ENCODE peak calls at places on chromosomes 5 and 9, in four cellular contexts. One of them, this sample, is unnamed.
A peak's percentile ranks its signal among the peaks of the same experiment; 100 is the strongest.

GRCh38 chr9:114406441-114406840 is 18.7 kb upstream of the AKNA start:
- DNase-seq in breast epithelium: no peak
- DNase-seq in transverse colon: no peak
- DNase-seq in right lobe of liver: no peak
- DNase-seq in this sample: no peak

GRCh38 chr5:81579525-81579924 is 171.4 kb downstream of the SSBP2 start:
- DNase-seq in transverse colon: no peak
- DNase-seq in breast epithelium: no peak
- DNase-seq in right lobe of liver: no peak
- DNase-seq in this sample: no peak

GRCh38 chr5:72842816-72843215 is 26.4 kb downstream of the TNPO1 start:
- DNase-seq in breast epithelium: no peak
- DNase-seq in right lobe of liver: no peak
- DNase-seq in transverse colon: peak; percentile 11
- DNase-seq in this sample: no peak

GRCh38 chr9:7009065-7009464 is 251.3 kb downstream of the KDM4C start:
- DNase-seq in transverse colon: no peak
- DNase-seq in breast epithelium: no peak
- DNase-seq in right lobe of liver: no peak
- DNase-seq in this sample: no peak

GRCh38 chr9:20303066-20303465 is 319.2 kb downstream of the MLLT3 start:
- DNase-seq in breast epithelium: no peak
- DNase-seq in right lobe of liver: no peak
- DNase-seq in transverse colon: no peak
- DNase-seq in this sample: no peak

GRCh38 chr5:102625940-102626339 is 127.1 kb upstream of the SLCO6A1 start:
- DNase-seq in right lobe of liver: no peak
- DNase-seq in breast epithelium: no peak
- DNase-seq in transverse colon: no peak
- DNase-seq in this sample: no peak

GRCh38 chr5:76807296-76807695 is 11.5 kb upstream of the F2RL1 start:
- DNase-seq in transverse colon: no peak
- DNase-seq in right lobe of liver: no peak
- DNase-seq in breast epithelium: no peak
- DNase-seq in this sample: no peak

GRCh38 chr5:34043099-34043876 is at the start of gene C1QTNF3:
- DNase-seq in right lobe of liver: no peak
- DNase-seq in breast epithelium: no peak
- DNase-seq in transverse colon: no peak
- DNase-seq in this sample: no peak

GRCh38 chr5:81393430-81393782 is 528 bp downstream of the ACOT12 start:
- DNase-seq in transverse colon: no peak
- DNase-seq in breast epithelium: no peak
- DNase-seq in right lobe of liver: no peak
- DNase-seq in this sample: no peak

GRCh38 chr5:43042176-43042625 is 2.1 kb upstream of the ANXA2R start:
- DNase-seq in breast epithelium: no peak
- DNase-seq in transverse colon: peak; percentile 79
- DNase-seq in right lobe of liver: peak; percentile 75
- DNase-seq in this sample: peak; percentile 52

GRCh38 chr5:39775458-39776365 is 350.9 kb upstream of the DAB2 start:
- DNase-seq in transverse colon: no peak
- DNase-seq in right lobe of liver: no peak
- DNase-seq in breast epithelium: no peak
- DNase-seq in this sample: no peak

GRCh38 chr9:105864248-105864898 is 170.0 kb downstream of the TMEM38B start:
- DNase-seq in breast epithelium: no peak
- DNase-seq in right lobe of liver: no peak
- DNase-seq in transverse colon: no peak
- DNase-seq in this sample: no peak

GRCh38 chr5:166772770-166773169 is 1518.7 kb upstream of the WWC1 start:
- DNase-seq in transverse colon: no peak
- DNase-seq in breast epithelium: no peak
- DNase-seq in right lobe of liver: no peak
- DNase-seq in this sample: no peak

GRCh38 chr5:39217365-39218281 is 1.7 kb downstream of the FYB1 start:
- DNase-seq in transverse colon: peak; percentile 79
- DNase-seq in breast epithelium: peak; percentile 37
- DNase-seq in right lobe of liver: peak; percentile 75
- DNase-seq in this sample: peak; percentile 75

GRCh38 chr5:137264573-137264972 is 234.6 kb downstream of the SPOCK1 start:
- DNase-seq in breast epithelium: no peak
- DNase-seq in transverse colon: no peak
- DNase-seq in right lobe of liver: no peak
- DNase-seq in this sample: no peak

GRCh38 chr5:79613571-79613970 is 1.3 kb downstream of the TENT2 start:
- DNase-seq in breast epithelium: no peak
- DNase-seq in right lobe of liver: no peak
- DNase-seq in transverse colon: no peak
- DNase-seq in this sample: no peak

GRCh38 chr9:89786650-89787049 is 181.8 kb downstream of the GADD45G start:
- DNase-seq in transverse colon: peak; percentile 39
- DNase-seq in breast epithelium: no peak
- DNase-seq in right lobe of liver: no peak
- DNase-seq in this sample: peak; percentile 44

GRCh38 chr5:11048760-11049159 is 287.7 kb upstream of the DAP start:
- DNase-seq in transverse colon: no peak
- DNase-seq in breast epithelium: no peak
- DNase-seq in right lobe of liver: no peak
- DNase-seq in this sample: no peak

GRCh38 chr5:56077796-56078233 is 83.1 kb upstream of the IL6ST start:
- DNase-seq in breast epithelium: no peak
- DNase-seq in transverse colon: no peak
- DNase-seq in right lobe of liver: no peak
- DNase-seq in this sample: no peak

GRCh38 chr9:7186175-7186574 is 428.4 kb downstream of the KDM4C start:
- DNase-seq in right lobe of liver: no peak
- DNase-seq in breast epithelium: no peak
- DNase-seq in transverse colon: no peak
- DNase-seq in this sample: no peak

GRCh38 chr9:129126789-129127618 is 15.8 kb downstream of the PTPA start:
- DNase-seq in breast epithelium: no peak
- DNase-seq in right lobe of liver: no peak
- DNase-seq in transverse colon: no peak
- DNase-seq in this sample: no peak

GRCh38 chr5:42703238-42703637 is 53.4 kb upstream of the CCDC152 start:
- DNase-seq in right lobe of liver: no peak
- DNase-seq in breast epithelium: no peak
- DNase-seq in transverse colon: no peak
- DNase-seq in this sample: no peak

GRCh38 chr9:96420468-96421219 is 2.5 kb upstream of the ZNF367 start:
- DNase-seq in transverse colon: peak; percentile 25
- DNase-seq in right lobe of liver: peak; percentile 73
- DNase-seq in breast epithelium: peak; percentile 78
- DNase-seq in this sample: no peak
- TF ChIP-seq POLR2A in transverse colon: no peak
- TF ChIP-seq POLR2A in right lobe of liver: no peak
- TF ChIP-seq POLR2A in breast epithelium: no peak
- TF ChIP-seq POLR2A in this sample: no peak

DNA sequence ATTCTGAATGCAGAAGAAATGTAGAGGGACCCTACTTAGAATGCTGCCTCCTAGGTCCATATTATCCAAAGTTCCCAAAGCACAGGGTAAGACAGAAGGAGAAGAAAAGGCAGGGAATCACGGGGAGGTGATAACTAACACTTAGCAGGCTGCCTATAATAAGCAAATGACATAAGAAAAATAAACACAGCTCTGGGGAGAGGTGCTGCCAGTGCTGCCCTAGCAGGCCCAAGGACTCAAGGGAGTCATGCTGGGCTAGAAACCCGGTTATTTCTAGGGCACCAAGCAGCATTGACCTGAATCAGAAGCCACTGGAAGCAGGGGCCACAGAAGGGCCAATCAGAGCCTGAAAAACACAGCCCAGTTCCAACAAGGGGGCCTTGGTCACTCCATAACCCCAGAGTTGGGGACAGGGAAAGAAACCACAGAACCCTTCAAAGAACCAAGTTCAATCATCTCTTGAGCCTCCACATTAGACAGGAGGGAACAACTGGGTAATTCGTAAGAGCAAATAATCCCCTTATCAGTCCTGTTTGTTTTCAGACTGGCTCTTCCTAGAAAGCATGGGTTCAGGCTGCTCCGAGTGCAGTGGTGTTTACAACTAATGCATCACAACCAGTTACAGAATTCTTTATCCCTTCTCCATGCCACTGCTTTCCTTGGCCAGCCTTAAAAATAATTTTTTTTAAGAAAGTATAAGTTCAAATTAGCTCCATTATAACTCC is 24.0 kb downstream of the NRG2 start:
- DNase-seq in right lobe of liver: no peak
- DNase-seq in breast epithelium: no peak
- DNase-seq in transverse colon: no peak
- DNase-seq in this sample: no peak
- TF ChIP-seq CTCF in right lobe of liver: no peak
- TF ChIP-seq CTCF in breast epithelium: no peak
- TF ChIP-seq CTCF in transverse colon: no peak
- TF ChIP-seq CTCF in this sample: no peak

DNA sequence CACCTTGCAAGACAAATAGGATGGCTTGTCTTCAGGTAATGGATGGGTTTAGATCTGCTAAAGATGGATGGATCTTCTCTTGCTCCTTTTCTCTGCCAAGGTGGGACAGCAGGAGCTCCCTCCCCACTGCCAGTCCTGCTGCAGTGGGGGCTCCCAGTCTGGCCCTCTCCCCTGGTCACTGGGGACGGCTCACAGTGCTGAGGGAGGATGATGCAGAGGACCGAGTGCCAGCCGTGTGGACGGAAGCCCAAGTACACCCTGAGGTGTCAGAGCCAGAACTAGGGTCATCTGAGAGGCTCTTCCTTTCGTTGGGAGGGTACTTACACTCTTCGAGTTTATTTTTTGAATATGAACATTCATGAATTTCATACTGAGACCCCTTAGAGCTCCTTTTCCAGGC is 5.7 kb downstream of the CCDC69 start:
- DNase-seq in transverse colon: no peak
- DNase-seq in right lobe of liver: no peak
- DNase-seq in breast epithelium: no peak
- DNase-seq in this sample: no peak
- TF ChIP-seq POLR2A in transverse colon: no peak
- TF ChIP-seq POLR2A in right lobe of liver: no peak
- TF ChIP-seq POLR2A in breast epithelium: no peak
- TF ChIP-seq POLR2A in this sample: no peak

DNA sequence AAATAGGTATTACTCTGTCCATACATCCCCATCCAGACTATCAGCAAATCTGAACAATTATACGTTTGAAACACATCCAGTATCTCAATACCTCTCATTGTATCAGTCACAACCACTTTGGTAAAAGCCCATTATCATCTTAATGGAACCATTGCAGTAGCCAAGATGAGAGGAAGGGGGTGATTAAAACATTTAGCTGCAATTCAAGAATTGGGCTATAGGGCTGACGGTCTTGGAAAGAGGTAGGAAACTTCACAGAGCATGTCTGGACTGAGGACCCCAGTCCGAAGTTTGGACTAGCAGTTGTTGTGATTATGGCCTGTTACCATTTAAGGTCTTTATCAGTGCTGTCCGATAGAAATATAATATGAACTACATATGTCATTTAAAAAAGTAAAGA is 8.6 kb downstream of the SLC12A2 start:
- DNase-seq in transverse colon: no peak
- DNase-seq in breast epithelium: no peak
- DNase-seq in right lobe of liver: no peak
- DNase-seq in this sample: no peak
- TF ChIP-seq CTCF in transverse colon: no peak
- TF ChIP-seq CTCF in breast epithelium: no peak
- TF ChIP-seq CTCF in right lobe of liver: no peak
- TF ChIP-seq CTCF in this sample: no peak

DNA sequence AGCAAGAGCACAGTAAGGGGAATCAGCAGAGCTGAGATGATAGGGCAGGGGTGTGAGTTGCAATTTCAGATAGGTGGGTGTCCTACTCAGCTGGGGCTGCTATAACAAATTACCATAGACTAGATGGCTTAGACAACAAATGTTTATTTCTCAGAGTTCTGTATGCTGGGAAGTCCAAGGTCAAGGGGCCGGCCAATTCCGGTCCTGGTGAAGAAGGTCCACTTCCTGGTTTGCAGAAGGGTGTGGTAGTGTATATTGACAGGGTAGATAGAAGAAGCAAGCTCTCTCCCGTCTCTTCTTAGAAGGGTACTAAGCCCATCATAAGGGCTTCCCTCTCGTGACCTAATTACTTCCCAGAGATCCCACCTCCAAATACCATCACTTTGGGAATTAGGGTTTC is 51.0 kb downstream of the KCNV2 start:
- DNase-seq in transverse colon: no peak
- DNase-seq in right lobe of liver: no peak
- DNase-seq in breast epithelium: no peak
- DNase-seq in this sample: no peak
- TF ChIP-seq POLR2A in transverse colon: no peak
- TF ChIP-seq POLR2A in right lobe of liver: no peak
- TF ChIP-seq POLR2A in breast epithelium: no peak
- TF ChIP-seq POLR2A in this sample: no peak

GRCh38 chr5:168874713-168875380 is 295.7 kb upstream of the PANK3 start:
- DNase-seq in right lobe of liver: no peak
- DNase-seq in breast epithelium: no peak
- DNase-seq in transverse colon: no peak
- DNase-seq in this sample: no peak
- TF ChIP-seq CTCF in right lobe of liver: no peak
- TF ChIP-seq CTCF in breast epithelium: no peak
- TF ChIP-seq CTCF in transverse colon: no peak
- TF ChIP-seq CTCF in this sample: no peak

GRCh38 chr9:78786794-78787193 is 489.9 kb downstream of the PSAT1 start:
- DNase-seq in transverse colon: no peak
- DNase-seq in breast epithelium: no peak
- DNase-seq in right lobe of liver: no peak
- DNase-seq in this sample: no peak
- TF ChIP-seq POLR2A in transverse colon: no peak
- TF ChIP-seq POLR2A in breast epithelium: no peak
- TF ChIP-seq POLR2A in right lobe of liver: no peak
- TF ChIP-seq POLR2A in this sample: no peak

DNA sequence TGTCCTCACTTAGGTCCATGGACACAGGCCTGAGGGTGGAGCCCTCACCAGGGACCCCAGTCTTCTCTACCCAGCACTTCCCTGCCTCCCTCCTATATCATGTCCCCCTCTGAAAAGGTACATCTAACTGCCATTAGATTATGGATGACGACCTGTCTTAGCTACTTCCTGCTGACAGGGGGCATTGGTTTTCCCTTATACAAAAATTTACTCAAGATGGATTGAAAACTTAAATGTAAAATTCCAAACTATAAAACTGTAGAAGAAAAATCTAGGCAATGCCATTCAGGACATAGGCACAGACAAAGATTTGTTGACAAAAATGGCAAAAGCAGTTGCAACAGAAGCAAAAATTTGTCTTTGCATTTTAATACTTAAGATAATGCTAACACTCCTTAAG is 623.2 kb upstream of the FAM174A start:
- DNase-seq in right lobe of liver: no peak
- DNase-seq in transverse colon: no peak
- DNase-seq in breast epithelium: no peak
- DNase-seq in this sample: no peak
- TF ChIP-seq CTCF in right lobe of liver: no peak
- TF ChIP-seq CTCF in transverse colon: no peak
- TF ChIP-seq CTCF in breast epithelium: no peak
- TF ChIP-seq CTCF in this sample: no peak

GRCh38 chr9:17425379-17425778 is 153.5 kb upstream of the SH3GL2 start:
- DNase-seq in breast epithelium: no peak
- DNase-seq in transverse colon: no peak
- DNase-seq in right lobe of liver: no peak
- DNase-seq in this sample: no peak

GRCh38 chr9:17422994-17423680 is 155.7 kb upstream of the SH3GL2 start:
- DNase-seq in right lobe of liver: peak; percentile 82
- DNase-seq in transverse colon: peak; percentile 37
- DNase-seq in breast epithelium: no peak
- DNase-seq in this sample: no peak

GRCh38 chr9:17423681-17424011 is 155.2 kb upstream of the SH3GL2 start:
- DNase-seq in transverse colon: no peak
- DNase-seq in right lobe of liver: peak; percentile 55
- DNase-seq in breast epithelium: no peak
- DNase-seq in this sample: no peak
- TF ChIP-seq POLR2A in transverse colon: no peak
- TF ChIP-seq POLR2A in right lobe of liver: no peak
- TF ChIP-seq POLR2A in breast epithelium: no peak
- TF ChIP-seq POLR2A in this sample: no peak

This sample was measured in lower leg skin.